ENCODE peak calls at places on chromosomes 4 and X, in six cellular contexts. L is posterior cingulate gyrus; Z is activated T-helper 1 cell treated with anti-CD3 and anti-CD28 coated beads, Interleukin-2, amount 50 U/mL, for 16 hours; Y is cardiac muscle cell; X is epithelial cell of esophagus; N is bronchial epithelial cell. F is an unnamed sample.
A peak's percentile ranks its signal among the peaks of the same experiment; 100 is the strongest.

GRCh38 chr4:3223346-3223745 is 25.6 kb upstream of the MSANTD1 start:
- DNase-seq in N (no peak), Z (no peak), X (no peak), Y (no peak), L (no peak), F (no peak)

GRCh38 chr4:139279723-139280620 is at the start of gene MGARP:
- DNase-seq in N (no peak), Z (no peak), X (peak; percentile 44), Y (peak; percentile 51), L (peak; percentile 50), F (no peak)

GRCh38 chr4:76206222-76206942 is 7.2 kb downstream of the SCARB2 start:
- DNase-seq in Y (no peak), N (no peak), X (no peak), Z (no peak), L (no peak), F (no peak)

GRCh38 chr4:139469869-139470268 is 15.9 kb downstream of the RAB33B start:
- DNase-seq in Y (no peak), X (no peak), Z (no peak), N (no peak), L (no peak), F (no peak)

GRCh38 chrX:41329101-41329500 is 4.9 kb upstream of the DDX3X start:
- DNase-seq in Z (no peak), N (no peak), X (no peak), Y (no peak), L (no peak), F (no peak)

GRCh38 chr4:13543648-13544555 is at the start of gene NKX3-2:
- DNase-seq in Y (peak; percentile 76), L (no peak), X (peak; percentile 53), Z (no peak), N (no peak), F (no peak)

GRCh38 chr4:6134612-6135220 is 65.6 kb downstream of the JAKMIP1 start:
- DNase-seq in X (no peak), L (no peak), N (no peak), Z (peak; percentile 5), Y (no peak), F (peak; percentile 36)

GRCh38 chr4:1927675-1928074 is 56.5 kb downstream of the NSD2 start:
- DNase-seq in L (no peak), N (no peak), Y (no peak), X (no peak), Z (no peak), F (no peak)

GRCh38 chrX:39201305-39201990 is 400.2 kb downstream of the MID1IP1 start:
- DNase-seq in Y (no peak), X (peak; percentile 37), N (peak; percentile 63), L (no peak), Z (no peak), F (no peak)

GRCh38 chr4:128513664-128514484 is 226.3 kb upstream of the PGRMC2 start:
- DNase-seq in Z (no peak), Y (no peak), N (no peak), L (no peak), X (no peak), F (no peak)

GRCh38 chrX:132488092-132488749 is 617 bp downstream of the MBNL3 start:
- DNase-seq in X (peak; percentile 52), Z (no peak), L (no peak), N (peak; percentile 50), Y (no peak), F (no peak)

GRCh38 chr4:84691170-84691691 is 108.3 kb downstream of the CDS1 start:
- DNase-seq in Z (no peak), Y (no peak), N (peak; percentile 96), L (no peak), X (peak; percentile 94), F (no peak)

GRCh38 chrX:144335402-144335801 is 451.5 kb downstream of the UBE2NL start:
- DNase-seq in N (no peak), X (no peak), L (no peak), Y (peak; percentile 1), Z (no peak), F (no peak)